ENCODE peak calls at places on chromosome 4, in four cellular contexts. One of them, this sample, is unnamed.

GRCh38 chr4:47933798-47934197 is 19.4 kb upstream of the NFXL1 start:
- DNase-seq in IMR-90: peak; percentile 60
- DNase-seq in GM12878: no peak
- DNase-seq in HepG2: peak; percentile 32
- DNase-seq in this sample: peak; percentile 85

GRCh38 chr4:1207157-1207470 is 34.7 kb upstream of the SPON2 start:
- DNase-seq in IMR-90: no peak
- DNase-seq in GM12878: no peak
- DNase-seq in HepG2: no peak
- DNase-seq in this sample: no peak

GRCh38 chr4:92236907-92237306 is 66.9 kb upstream of the GRID2 start:
- DNase-seq in IMR-90: peak; percentile 77
- DNase-seq in GM12878: no peak
- DNase-seq in HepG2: no peak
- DNase-seq in this sample: peak; percentile 63

GRCh38 chr4:77921701-77922100 is 59.1 kb downstream of the MRPL1 start:
- DNase-seq in IMR-90: peak; percentile 96
- DNase-seq in GM12878: no peak
- DNase-seq in HepG2: peak; percentile 84
- DNase-seq in this sample: peak; percentile 82

GRCh38 chr4:112167790-112168189 is 22.5 kb downstream of the FAM241A start:
- DNase-seq in IMR-90: peak; percentile 37
- DNase-seq in GM12878: no peak
- DNase-seq in HepG2: no peak
- DNase-seq in this sample: no peak

GRCh38 chr4:80592950-80593349 is 257.4 kb downstream of the CFAP299 start:
- DNase-seq in IMR-90: no peak
- DNase-seq in GM12878: no peak
- DNase-seq in HepG2: no peak
- DNase-seq in this sample: no peak

GRCh38 chr4:98851806-98852205 is 77.1 kb downstream of the EIF4E start:
- DNase-seq in IMR-90: peak; percentile 64
- DNase-seq in GM12878: no peak
- DNase-seq in HepG2: no peak
- DNase-seq in this sample: peak; percentile 39

GRCh38 chr4:78065514-78066192 is 8.5 kb downstream of the FRAS1 start:
- DNase-seq in IMR-90: no peak
- DNase-seq in GM12878: no peak
- DNase-seq in HepG2: peak; percentile 8
- DNase-seq in this sample: no peak

GRCh38 chr4:86451560-86452322 is 91.9 kb upstream of the MAPK10 start:
- DNase-seq in IMR-90: peak; percentile 30
- DNase-seq in GM12878: no peak
- DNase-seq in HepG2: no peak
- DNase-seq in this sample: peak; percentile 46

GRCh38 chr4:120921456-120922389 is 803 bp downstream of the PRDM5 start:
- DNase-seq in IMR-90: peak; percentile 68
- DNase-seq in GM12878: no peak
- DNase-seq in HepG2: no peak
- DNase-seq in this sample: peak; percentile 80

GRCh38 chr4:100826808-100827548 is 309.2 kb upstream of the EMCN start:
- DNase-seq in IMR-90: no peak
- DNase-seq in GM12878: no peak
- DNase-seq in HepG2: no peak
- DNase-seq in this sample: no peak

GRCh38 chr4:100826067-100826466 is 308.2 kb upstream of the EMCN start:
- DNase-seq in IMR-90: no peak
- DNase-seq in GM12878: peak; percentile 53
- DNase-seq in HepG2: no peak
- DNase-seq in this sample: no peak

GRCh38 chr4:100828364-100828763 is 310.5 kb upstream of the EMCN start:
- DNase-seq in IMR-90: no peak
- DNase-seq in GM12878: no peak
- DNase-seq in HepG2: no peak
- DNase-seq in this sample: no peak

GRCh38 chr4:100827756-100828155 is 309.9 kb upstream of the EMCN start:
- DNase-seq in IMR-90: no peak
- DNase-seq in GM12878: no peak
- DNase-seq in HepG2: no peak
- DNase-seq in this sample: no peak

GRCh38 chr4:100828986-100829685 is 311.3 kb upstream of the EMCN start:
- DNase-seq in IMR-90: no peak
- DNase-seq in GM12878: no peak
- DNase-seq in HepG2: no peak
- DNase-seq in this sample: no peak
- H3K9ac ChIP-seq in IMR-90: no peak overlapping the region
- H3K9ac ChIP-seq in GM12878: no peak overlapping the region
- H3K9ac ChIP-seq in HepG2: no peak overlapping the region
- H3K9ac ChIP-seq in this sample: no peak overlapping the region

GRCh38 chr4:65773636-65774035 is 103.3 kb upstream of the EPHA5 start:
- DNase-seq in IMR-90: no peak
- DNase-seq in GM12878: no peak
- DNase-seq in HepG2: no peak
- DNase-seq in this sample: no peak
- H3K9me3 ChIP-seq in IMR-90: peaks cover 20% of the 10 kb centered on the region
- H3K9me3 ChIP-seq in GM12878: no peaks in the 10 kb centered on the region
- H3K9me3 ChIP-seq in HepG2: peaks cover 20% of the 10 kb centered on the region
- H3K9me3 ChIP-seq in this sample: no peaks in the 10 kb centered on the region

GRCh38 chr4:2494992-2495391 is 26.1 kb downstream of the RNF4 start:
- DNase-seq in IMR-90: no peak
- DNase-seq in GM12878: no peak
- DNase-seq in HepG2: no peak
- DNase-seq in this sample: no peak

GRCh38 chr4:2497324-2497723 is 28.4 kb downstream of the RNF4 start:
- DNase-seq in IMR-90: no peak
- DNase-seq in GM12878: no peak
- DNase-seq in HepG2: no peak
- DNase-seq in this sample: no peak

GRCh38 chr4:2489081-2489805 is 20.3 kb downstream of the RNF4 start:
- DNase-seq in IMR-90: no peak
- DNase-seq in GM12878: no peak
- DNase-seq in HepG2: no peak
- DNase-seq in this sample: no peak

GRCh38 chr4:2489841-2490552 is 21.1 kb downstream of the RNF4 start:
- DNase-seq in IMR-90: no peak
- DNase-seq in GM12878: no peak
- DNase-seq in HepG2: no peak
- DNase-seq in this sample: no peak

GRCh38 chr4:2492970-2493369 is 24.1 kb downstream of the RNF4 start:
- DNase-seq in IMR-90: no peak
- DNase-seq in GM12878: no peak
- DNase-seq in HepG2: no peak
- DNase-seq in this sample: no peak
- H3K36me3 ChIP-seq in IMR-90: peaks cover 47% of the 10 kb centered on the region
- H3K36me3 ChIP-seq in GM12878: peaks cover 40% of the 10 kb centered on the region
- H3K36me3 ChIP-seq in HepG2: peaks cover 68% of the 10 kb centered on the region
- H3K36me3 ChIP-seq in this sample: peaks cover 50% of the 10 kb centered on the region

DNA sequence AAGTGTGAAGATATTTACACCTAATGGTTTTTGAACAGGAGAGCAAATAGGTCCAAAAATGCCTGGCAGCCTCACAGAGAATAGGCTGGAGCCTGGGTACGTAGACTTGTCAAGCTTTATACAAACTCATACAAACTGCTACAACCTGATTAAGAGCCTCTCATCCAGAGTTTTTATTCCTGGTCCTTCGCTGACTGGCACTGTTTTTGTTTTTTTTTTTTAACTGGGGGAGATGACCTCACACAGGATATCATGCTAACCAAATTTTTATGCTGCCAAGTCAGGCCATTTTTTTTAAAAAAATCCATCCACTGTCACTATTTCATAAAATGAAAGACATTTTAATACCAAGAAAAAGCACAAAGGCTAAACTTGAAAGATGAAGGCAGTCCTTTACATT is 1.9 kb downstream of the FAM114A1 start:
- DNase-seq in IMR-90: no peak
- DNase-seq in GM12878: no peak
- DNase-seq in HepG2: no peak
- DNase-seq in this sample: peak; percentile 42
- H3K9ac ChIP-seq in IMR-90: peak overlapping the region; percentile 99
- H3K9ac ChIP-seq in GM12878: no peak overlapping the region
- H3K9ac ChIP-seq in HepG2: peak overlapping the region; percentile 98
- H3K9ac ChIP-seq in this sample: peak overlapping the region; percentile 97

DNA sequence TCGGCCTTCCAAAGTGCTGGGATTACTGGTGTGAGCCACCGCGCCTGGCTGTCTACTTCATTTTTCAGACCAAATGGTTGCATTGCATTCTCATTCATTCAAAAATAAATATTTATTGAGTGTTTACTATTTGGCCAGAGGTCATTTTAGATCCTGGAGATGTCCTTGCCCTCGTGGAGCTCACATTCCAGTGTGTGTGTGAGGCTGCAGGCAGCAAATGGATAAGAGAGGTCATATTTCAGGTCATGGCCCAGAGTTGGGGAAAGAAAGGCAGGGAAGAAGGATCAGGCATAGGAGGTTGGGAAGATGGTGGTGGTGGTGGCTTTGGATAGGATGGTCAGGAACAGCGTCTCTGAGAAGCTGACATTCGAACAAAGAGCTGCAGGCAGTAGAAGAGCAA is 119.1 kb downstream of the CEP135 start:
- DNase-seq in IMR-90: no peak
- DNase-seq in GM12878: no peak
- DNase-seq in HepG2: no peak
- DNase-seq in this sample: no peak
- H3K9me3 ChIP-seq in IMR-90: no peaks in the 10 kb centered on the region
- H3K9me3 ChIP-seq in GM12878: no peaks in the 10 kb centered on the region
- H3K9me3 ChIP-seq in HepG2: no peaks in the 10 kb centered on the region
- H3K9me3 ChIP-seq in this sample: peaks cover 2% of the 10 kb centered on the region

DNA sequence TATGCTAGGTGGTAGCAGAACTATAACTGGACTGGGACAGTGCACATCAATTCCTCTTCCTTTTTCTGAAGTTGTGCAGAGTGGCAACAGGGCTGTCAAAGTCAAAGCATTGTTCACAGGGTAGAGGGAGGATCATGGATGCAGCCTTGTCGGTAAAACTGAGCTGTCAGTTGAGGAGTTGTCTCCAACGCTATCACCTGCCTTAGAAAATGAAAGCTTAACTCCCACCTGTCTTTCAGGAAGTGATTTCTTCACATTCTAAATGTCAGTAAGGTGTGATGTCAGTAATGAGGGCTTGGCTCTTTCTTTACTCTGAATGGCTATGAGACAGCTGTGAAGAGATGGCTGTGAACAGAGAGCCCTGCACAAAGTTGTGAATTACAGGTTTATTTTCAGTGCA is 66.4 kb upstream of the BANK1 start:
- DNase-seq in IMR-90: no peak
- DNase-seq in GM12878: no peak
- DNase-seq in HepG2: no peak
- DNase-seq in this sample: no peak
- H3K36me3 ChIP-seq in IMR-90: no peaks in the 10 kb centered on the region
- H3K36me3 ChIP-seq in GM12878: no peaks in the 10 kb centered on the region
- H3K36me3 ChIP-seq in HepG2: no peaks in the 10 kb centered on the region
- H3K36me3 ChIP-seq in this sample: peaks cover 2% of the 10 kb centered on the region

DNA sequence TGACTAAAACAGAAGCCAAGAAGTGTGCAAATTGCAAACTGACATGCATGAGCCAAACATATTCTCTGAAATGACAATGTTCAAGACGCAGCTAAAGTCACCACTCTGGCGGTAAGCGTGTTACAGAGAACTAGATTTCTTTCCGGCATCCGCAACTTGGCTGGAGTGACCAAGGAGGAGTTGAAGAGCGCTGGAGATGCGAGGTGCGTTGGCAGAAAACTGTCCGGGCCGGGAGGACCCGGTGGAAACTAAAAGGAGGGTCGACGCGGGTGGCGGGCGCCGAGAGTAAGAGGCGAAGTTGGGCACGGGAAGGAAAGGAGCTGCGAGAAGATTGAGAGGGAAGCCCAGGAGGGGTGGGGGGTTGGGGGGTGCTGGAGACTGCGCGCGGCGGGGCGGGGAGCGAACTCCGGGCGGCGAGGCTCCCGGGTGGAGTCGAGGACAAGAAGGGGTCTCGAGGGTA is 807 bp downstream of the SEL1L3 start:
- DNase-seq in IMR-90: peak; percentile 40
- DNase-seq in GM12878: no peak
- DNase-seq in HepG2: no peak
- DNase-seq in this sample: peak; percentile 55
- H3K9ac ChIP-seq in IMR-90: peak overlapping the region; percentile 51
- H3K9ac ChIP-seq in GM12878: peak overlapping the region; percentile 47
- H3K9ac ChIP-seq in HepG2: no peak overlapping the region
- H3K9ac ChIP-seq in this sample: peak overlapping the region; percentile 45

DNA sequence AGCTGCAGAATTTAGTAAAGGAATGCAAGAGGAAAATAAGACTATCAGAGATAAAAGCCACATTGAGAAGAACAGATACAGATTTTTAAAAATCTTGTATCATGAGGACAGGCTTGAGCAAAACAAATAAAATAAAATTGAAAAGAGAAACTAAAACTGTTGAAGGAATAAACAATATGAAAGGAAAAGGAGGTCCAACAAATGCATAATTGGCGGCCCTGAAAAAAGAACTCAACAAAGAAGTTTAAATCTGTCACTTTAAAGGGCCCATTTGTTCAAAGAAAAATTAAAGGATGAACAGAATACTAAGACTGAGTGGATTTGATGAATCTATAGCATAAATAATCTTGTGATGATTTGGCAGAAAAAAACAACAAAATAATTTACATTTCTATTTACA is 36.5 kb downstream of the TMPRSS11B start:
- DNase-seq in IMR-90: no peak
- DNase-seq in GM12878: no peak
- DNase-seq in HepG2: no peak
- DNase-seq in this sample: peak; percentile 3
- H3K9me3 ChIP-seq in IMR-90: no peaks in the 10 kb centered on the region
- H3K9me3 ChIP-seq in GM12878: no peaks in the 10 kb centered on the region
- H3K9me3 ChIP-seq in HepG2: peaks cover 26% of the 10 kb centered on the region
- H3K9me3 ChIP-seq in this sample: peaks cover 23% of the 10 kb centered on the region

DNA sequence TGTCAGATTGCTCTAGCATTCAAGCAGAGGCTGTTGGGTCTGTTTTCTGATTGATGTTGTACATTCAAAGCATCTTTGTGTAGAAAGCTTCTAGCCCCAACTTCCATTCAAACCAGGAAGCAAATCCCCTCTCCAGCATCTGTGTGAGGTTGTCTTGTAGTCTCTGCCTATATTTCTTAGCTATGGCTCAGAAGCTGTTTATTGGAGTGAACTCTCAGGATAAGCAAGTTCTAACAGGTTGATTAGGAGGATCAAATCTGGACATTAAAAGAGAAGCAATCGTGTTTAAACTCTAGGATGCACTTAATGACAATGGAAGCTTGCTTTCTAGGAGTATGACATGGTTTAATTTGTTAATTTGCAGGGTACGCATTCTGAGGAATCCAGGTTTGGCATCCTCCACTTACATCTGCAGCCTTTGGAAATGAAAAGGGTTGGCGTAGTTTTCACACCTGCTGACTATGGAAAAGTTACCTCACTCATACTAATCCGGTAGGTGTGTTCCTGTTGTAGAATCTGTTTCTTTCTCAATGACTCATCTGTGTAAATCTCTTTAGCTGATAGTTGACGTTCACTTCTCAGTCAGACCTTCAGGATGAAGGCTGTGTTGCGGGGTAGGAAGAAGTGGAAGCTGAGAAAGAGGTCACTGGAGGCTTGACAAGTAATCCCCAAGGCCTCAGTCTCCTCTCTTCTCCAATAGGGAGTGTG is 88.0 kb upstream of the TLR2 start:
- DNase-seq in IMR-90: no peak
- DNase-seq in GM12878: no peak
- DNase-seq in HepG2: no peak
- DNase-seq in this sample: no peak
- H3K36me3 ChIP-seq in IMR-90: peaks cover 18% of the 10 kb centered on the region
- H3K36me3 ChIP-seq in GM12878: peaks cover 20% of the 10 kb centered on the region
- H3K36me3 ChIP-seq in HepG2: peaks cover 5% of the 10 kb centered on the region
- H3K36me3 ChIP-seq in this sample: peaks cover 42% of the 10 kb centered on the region

GRCh38 chr4:76197001-76197743 is 16.5 kb downstream of the SCARB2 start:
- DNase-seq in IMR-90: peak; percentile 41
- DNase-seq in GM12878: no peak
- DNase-seq in HepG2: no peak
- DNase-seq in this sample: peak; percentile 34
- H3K9ac ChIP-seq in IMR-90: no peak overlapping the region
- H3K9ac ChIP-seq in GM12878: no peak overlapping the region
- H3K9ac ChIP-seq in HepG2: no peak overlapping the region
- H3K9ac ChIP-seq in this sample: peak overlapping the region; percentile 66